ENCODE peak calls at places on chromosomes 12 and 14, in nine cellular contexts. G is RPMI7951, P is NCI-H1417, F is iPS DF 6.9, V is heart right ventricle, U is ELR, N is HEK293T, B is NCI-H226, K is T-helper 2 cell. I is an unnamed sample.

GRCh38 chr14:75977544-75977943 is 4.3 kb downstream of the TGFB3 start:
- DNase-seq in G (no peak), P (no peak), F (no peak), V (no peak), U (no peak), N (no peak), B (no peak), K (no peak), I (no peak)

GRCh38 chr12:4448376-4448775 is 2.8 kb upstream of the FGF6 start:
- DNase-seq in G (no peak), P (no peak), F (no peak), V (no peak), U (no peak), N (no peak), B (no peak), K (no peak), I (no peak)

GRCh38 chr12:31590730-31591307 is at the start of gene DENND5B:
- DNase-seq in G (peak; percentile 64), P (peak; percentile 89), F (no peak), V (peak; percentile 85), U (peak; percentile 78), N (peak; percentile 81), B (peak; percentile 65), K (no peak), I (peak; percentile 82)

GRCh38 chr14:105215602-105216001 is 32.7 kb upstream of the BTBD6 start:
- DNase-seq in G (no peak), P (no peak), F (no peak), V (no peak), U (no peak), N (no peak), B (no peak), K (no peak), I (no peak)

GRCh38 chr14:61877050-61877390 is 114.8 kb downstream of the SNAPC1 start:
- DNase-seq in G (no peak), P (no peak), F (no peak), V (no peak), U (no peak), N (no peak), B (no peak), K (no peak), I (no peak)

GRCh38 chr12:56682323-56682722 is 5.8 kb downstream of the PTGES3 start:
- DNase-seq in G (no peak), P (no peak), F (no peak), V (no peak), U (no peak), N (no peak), B (no peak), K (no peak), I (no peak)

GRCh38 chr14:23556700-23557440 is 799 bp downstream of the THTPA start:
- DNase-seq in G (no peak), P (peak; percentile 41), F (no peak), V (no peak), U (peak; percentile 28), N (no peak), B (no peak), K (no peak), I (no peak)

GRCh38 chr12:19915392-19916192 is 452.7 kb upstream of the PDE3A start:
- DNase-seq in G (peak; percentile 35), P (peak; percentile 97), F (no peak), V (peak; percentile 26), U (peak; percentile 17), N (peak; percentile 18), B (no peak), K (no peak), I (peak; percentile 48)

GRCh38 chr12:27525373-27525772 is 1.4 kb downstream of the PPFIBP1 start:
- DNase-seq in G (peak; percentile 79), P (peak; percentile 23), F (no peak), V (peak; percentile 67), U (peak; percentile 92), N (no peak), B (peak; percentile 76), K (no peak), I (no peak)

GRCh38 chr14:91129261-91129660 is 15.4 kb downstream of the DGLUCY start:
- DNase-seq in G (no peak), P (no peak), F (no peak), V (no peak), U (peak; percentile 37), N (no peak), B (no peak), K (no peak), I (no peak)

GRCh38 chr12:106600503-106600902 is 17.7 kb downstream of the RFX4 start:
- DNase-seq in G (no peak), P (no peak), F (no peak), V (no peak), U (no peak), N (no peak), B (no peak), K (no peak), I (no peak)

GRCh38 chr12:6943719-6944380 is at the start of the genes C12orf57 and RNU7-1:
- DNase-seq in G (peak; percentile 95), P (peak; percentile 100), F (peak; percentile 78), V (peak; percentile 85), U (no peak), N (peak; percentile 70), B (peak; percentile 86), K (peak; percentile 84), I (peak; percentile 87)

GRCh38 chr12:29728033-29728432 is 55.7 kb downstream of the TMTC1 start:
- DNase-seq in G (no peak), P (no peak), F (no peak), V (no peak), U (no peak), N (no peak), B (no peak), K (no peak), I (no peak)

GRCh38 chr14:50023671-50024490 is 92.5 kb downstream of the VCPKMT start:
- DNase-seq in G (peak; percentile 92), P (no peak), F (no peak), V (no peak), U (peak; percentile 89), N (no peak), B (peak; percentile 76), K (no peak), I (no peak)

GRCh38 chr12:51238037-51238509 is 553 bp upstream of the DAZAP2 start:
- DNase-seq in G (no peak), P (no peak), F (no peak), V (no peak), U (no peak), N (no peak), B (no peak), K (no peak), I (peak; percentile 71)

GRCh38 chr12:122062832-122063690 is 15.5 kb upstream of the MLXIP start:
- DNase-seq in G (peak; percentile 66), P (peak; percentile 67), F (no peak), V (peak; percentile 41), U (peak; percentile 91), N (no peak), B (peak; percentile 88), K (no peak), I (no peak)

GRCh38 chr12:107361970-107362369 is 268.6 kb upstream of the CRY1 start:
- DNase-seq in G (no peak), P (no peak), F (no peak), V (no peak), U (no peak), N (no peak), B (no peak), K (no peak), I (no peak)

GRCh38 chr12:80053048-80053790 is 46.1 kb upstream of the OTOGL start:
- DNase-seq in G (peak; percentile 88), P (no peak), F (no peak), V (peak; percentile 65), U (peak; percentile 53), N (no peak), B (peak; percentile 29), K (no peak), I (no peak)

GRCh38 chr14:94392510-94392935 is 4.1 kb upstream of the SERPINA1 start:
- DNase-seq in G (peak; percentile 36), P (no peak), F (no peak), V (peak; percentile 22), U (peak; percentile 85), N (no peak), B (peak; percentile 67), K (no peak), I (no peak)

GRCh38 chr12:6963016-6963731 is 7.3 kb downstream of the PHB2 start:
- DNase-seq in G (no peak), P (peak; percentile 94), F (no peak), V (no peak), U (no peak), N (no peak), B (no peak), K (no peak), I (no peak)